ENCODE peak calls at places on chromosomes 1 and 21, in four cellular contexts. U is type B pancreatic cell, L is ovary, A is GM10248. Z is an unnamed sample.

GRCh38 chr1:31576201-31576669 is at the start of gene TINAGL1:
- DNase-seq in A (no peak), U (peak; percentile 71), L (peak; percentile 55), Z (no peak)

GRCh38 chr21:33761104-33762036 is 119.1 kb downstream of the ITSN1 start:
- DNase-seq in U (no peak), A (no peak), L (peak; percentile 21), Z (no peak)

GRCh38 chr1:55479970-55480369 is 264.8 kb upstream of the USP24 start:
- DNase-seq in A (no peak), U (no peak), L (no peak), Z (no peak)

GRCh38 chr1:172637522-172637921 is 21.4 kb upstream of the FASLG start:
- DNase-seq in L (no peak), U (no peak), A (no peak), Z (no peak)

GRCh38 chr21:44618504-44618903 is 6.6 kb downstream of the KRTAP10-8 start:
- DNase-seq in L (no peak), U (no peak), A (no peak), Z (no peak)

GRCh38 chr1:114192328-114192727 is 38.7 kb upstream of the SYT6 start:
- DNase-seq in L (no peak), U (no peak), A (no peak), Z (no peak)

GRCh38 chr1:48966583-48966982 is 189.9 kb upstream of the BEND5 start:
- DNase-seq in U (no peak), L (no peak), A (no peak), Z (no peak)

GRCh38 chr1:100039571-100039970 is 69.8 kb downstream of the SLC35A3 start:
- DNase-seq in A (no peak), U (no peak), L (no peak), Z (no peak)

GRCh38 chr1:2966940-2967725 is 54.1 kb upstream of the ACTRT2 start:
- DNase-seq in A (no peak), U (no peak), L (no peak), Z (no peak)

GRCh38 chr1:94819945-94820746 is at the start of gene SLC44A3:
- DNase-seq in A (no peak), L (peak; percentile 36), U (peak; percentile 77), Z (peak; percentile 71)

GRCh38 chr1:91120915-91121314 is 99.1 kb upstream of the ZNF644 start:
- DNase-seq in A (no peak), U (no peak), L (no peak), Z (no peak)

DNA sequence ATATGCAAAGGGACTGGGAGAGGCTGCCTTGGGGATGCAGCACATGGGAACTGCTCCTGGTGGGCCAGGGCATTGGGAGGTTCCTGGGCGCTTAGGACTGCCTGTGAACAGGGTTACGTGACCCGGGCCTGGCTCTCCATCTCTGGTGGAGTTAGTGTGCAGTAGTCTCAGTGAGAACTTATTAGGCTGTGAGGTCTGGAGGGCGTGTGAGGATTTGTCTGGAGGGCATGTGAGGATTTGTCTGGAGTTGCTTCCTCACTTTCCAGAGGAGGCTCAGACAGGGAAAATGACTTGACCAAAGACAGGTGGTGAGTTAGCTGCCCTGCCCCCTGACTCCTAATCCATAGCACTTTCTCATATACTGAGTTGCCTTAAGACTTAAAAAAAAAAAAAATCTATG is 1.6 kb upstream of the ETV3L start:
- DNase-seq in U (no peak), L (no peak), A (no peak), Z (no peak)
- TF ChIP-seq CTCF in U (no peak), L (no peak), A (no peak), Z (no peak)

DNA sequence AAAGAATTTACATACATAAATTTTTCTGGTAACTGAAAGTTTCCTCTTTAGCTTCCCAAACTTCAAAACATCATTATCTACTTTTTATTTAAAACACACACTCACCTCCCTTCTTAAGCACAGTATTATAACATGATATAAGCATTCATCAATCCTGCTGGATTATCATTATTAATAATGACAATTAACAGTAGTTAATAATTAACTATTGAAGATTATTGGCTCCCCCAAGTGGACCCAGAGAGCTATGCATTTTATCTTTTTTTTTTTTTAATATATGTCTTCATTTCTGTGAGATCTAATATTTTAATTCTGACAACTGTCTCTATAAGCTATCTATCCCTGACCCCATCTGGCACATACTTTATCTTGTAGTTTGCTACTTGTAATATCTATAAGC is 252.1 kb upstream of the CACYBP start:
- DNase-seq in L (no peak), U (no peak), A (no peak), Z (no peak)
- TF ChIP-seq CTCF in L (no peak), U (peak; percentile 37), A (no peak), Z (no peak)

DNA sequence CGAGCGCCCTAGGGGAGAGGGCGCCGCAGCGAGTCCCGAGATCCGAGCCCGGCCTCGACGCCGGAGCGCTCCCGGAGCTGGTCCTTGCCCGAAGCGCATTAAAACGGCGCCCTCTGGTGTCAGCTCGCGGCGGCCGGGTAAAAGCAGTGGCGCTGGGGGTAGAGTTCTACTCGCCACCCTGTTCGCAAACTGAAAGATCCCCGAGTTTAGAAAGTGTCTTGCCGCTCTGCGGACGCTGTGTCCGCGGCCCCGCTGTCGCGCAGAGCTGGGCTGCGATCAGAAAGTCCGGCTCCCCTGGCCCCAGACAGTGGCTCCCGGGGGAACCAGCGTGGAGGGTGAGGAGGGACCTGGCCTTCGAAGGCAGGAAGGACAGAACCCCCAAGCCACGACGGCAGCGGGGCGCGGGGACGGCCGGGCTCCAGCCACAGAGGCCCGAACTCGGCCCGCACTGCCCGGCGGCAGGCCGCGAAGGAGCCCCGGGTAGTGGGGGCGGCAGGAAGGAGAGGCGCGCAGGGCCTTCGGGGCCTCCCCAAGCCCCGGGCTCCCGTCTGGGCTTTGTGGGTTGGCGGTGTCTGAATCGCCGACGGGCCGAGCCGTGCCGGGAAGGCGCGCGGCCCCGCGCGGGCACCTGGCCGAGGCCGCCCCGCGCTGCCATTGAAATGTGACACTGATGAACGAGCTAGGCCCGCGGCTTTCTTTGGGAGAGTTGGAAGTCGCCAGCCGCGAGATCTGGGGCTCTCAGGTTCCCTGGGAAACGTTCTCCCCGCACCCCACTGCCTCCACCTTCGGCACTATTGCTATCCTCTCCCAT is 39.1 kb upstream of the NFIA start:
- DNase-seq in L (peak; percentile 90), A (peak; percentile 69), U (peak; percentile 89), Z (peak; percentile 93)
- TF ChIP-seq CTCF in L (peak; percentile 87), A (peak; percentile 40), U (peak; percentile 90), Z (peak; percentile 80)

GRCh38 chr1:13759072-13759471 is 59.1 kb downstream of the PRDM2 start:
- DNase-seq in L (no peak), A (no peak), U (no peak), Z (no peak)

GRCh38 chr1:13761883-13762282 is 61.9 kb downstream of the PRDM2 start:
- DNase-seq in U (no peak), L (no peak), A (no peak), Z (no peak)

GRCh38 chr1:13762642-13763041 is 62.7 kb downstream of the PRDM2 start:
- DNase-seq in A (no peak), U (no peak), L (no peak), Z (no peak)

GRCh38 chr1:13760340-13760739 is 60.4 kb downstream of the PRDM2 start:
- DNase-seq in A (no peak), U (no peak), L (no peak), Z (no peak)

GRCh38 chr1:13760921-13761320 is 60.9 kb downstream of the PRDM2 start:
- DNase-seq in L (no peak), A (no peak), U (no peak), Z (no peak)
- TF ChIP-seq CTCF in L (no peak), A (no peak), U (no peak), Z (no peak)

GRCh38 chr1:234375672-234376071 is 2.4 kb downstream of the COA6 start:
- DNase-seq in A (no peak), U (no peak), L (no peak), Z (no peak)
- TF ChIP-seq CTCF in A (no peak), U (no peak), L (no peak), Z (no peak)

GRCh38 chr1:208242829-208243521 is 1.2 kb downstream of the PLXNA2 start:
- DNase-seq in L (no peak), U (no peak), A (no peak), Z (peak; percentile 63)
- TF ChIP-seq CTCF in L (no peak), U (peak; percentile 36), A (no peak), Z (no peak)

GRCh38 chr1:223426936-223427335 is 33.7 kb downstream of the CCDC185 start:
- DNase-seq in A (no peak), U (no peak), L (no peak), Z (no peak)

GRCh38 chr1:223429821-223430220 is 36.6 kb downstream of the CCDC185 start:
- DNase-seq in U (no peak), A (no peak), L (no peak), Z (no peak)

GRCh38 chr1:223430221-223430620 is 37.0 kb downstream of the CCDC185 start:
- DNase-seq in U (no peak), A (no peak), L (no peak), Z (no peak)

GRCh38 chr1:223425550-223425949 is 32.3 kb downstream of the CCDC185 start:
- DNase-seq in L (no peak), A (no peak), U (no peak), Z (no peak)

GRCh38 chr1:223429313-223429731 is 36.1 kb downstream of the CCDC185 start:
- DNase-seq in L (no peak), A (no peak), U (no peak), Z (no peak)
- TF ChIP-seq CTCF in L (no peak), A (no peak), U (no peak), Z (no peak)

GRCh38 chr1:58439946-58440345 is 106.6 kb downstream of the OMA1 start:
- DNase-seq in A (no peak), L (no peak), U (no peak), Z (no peak)

GRCh38 chr1:58443986-58444603 is 102.4 kb downstream of the OMA1 start:
- DNase-seq in L (no peak), U (no peak), A (no peak), Z (no peak)

GRCh38 chr1:58442114-58442513 is 104.4 kb downstream of the OMA1 start:
- DNase-seq in U (no peak), A (no peak), L (no peak), Z (no peak)

GRCh38 chr1:58440696-58441095 is 105.8 kb downstream of the OMA1 start:
- DNase-seq in U (no peak), A (no peak), L (no peak), Z (no peak)

GRCh38 chr1:58441699-58442098 is 104.8 kb downstream of the OMA1 start:
- DNase-seq in L (no peak), U (no peak), A (no peak), Z (no peak)
- TF ChIP-seq CTCF in L (no peak), U (no peak), A (no peak), Z (no peak)

Z was measured in mesothelial cell of epicardium.